ENCODE peak calls at places on chromosomes 5 and 9, in five cellular contexts. T is dorsolateral prefrontal cortex, F is right lobe of liver, K is substantia nigra, E is uterus. C is an unnamed sample.

GRCh38 chr5:120614512-120614911 is 150.4 kb downstream of the PRR16 start:
- DNase-seq in E (no peak), F (no peak), K (no peak), T (no peak), C (no peak)

GRCh38 chr9:33106372-33106771 is 29.9 kb upstream of the SMU1 start:
- DNase-seq in F (no peak), E (no peak), K (no peak), T (no peak), C (no peak)

GRCh38 chr9:97647996-97648395 is 14.4 kb downstream of the NCBP1 start:
- DNase-seq in F (no peak), T (no peak), E (no peak), K (no peak), C (no peak)

GRCh38 chr5:73312146-73312871 is 136.3 kb downstream of the FOXD1 start:
- DNase-seq in F (no peak), E (no peak), K (no peak), T (no peak), C (no peak)

GRCh38 chr9:112605518-112605917 is 112.4 kb downstream of the INIP start:
- DNase-seq in E (no peak), T (no peak), K (no peak), F (no peak), C (no peak)

GRCh38 chr9:16532681-16533450 is 337.6 kb downstream of the BNC2 start:
- DNase-seq in F (no peak), E (no peak), K (no peak), T (no peak), C (no peak)

GRCh38 chr9:37542895-37543294 is 33.3 kb downstream of the FBXO10 start:
- DNase-seq in E (no peak), T (no peak), F (no peak), K (no peak), C (no peak)

GRCh38 chr9:119961774-119962408 is 592.7 kb upstream of the BRINP1 start:
- DNase-seq in E (no peak), T (no peak), F (peak; percentile 62), K (peak; percentile 17), C (no peak)

GRCh38 chr9:83596899-83597504 is 25.9 kb upstream of the IDNK start:
- DNase-seq in K (peak; percentile 19), F (no peak), T (no peak), E (no peak), C (no peak)

GRCh38 chr5:16791036-16791705 is 144.9 kb downstream of the MYO10 start:
- DNase-seq in F (no peak), T (no peak), E (peak; percentile 29), K (peak; percentile 12), C (no peak)

GRCh38 chr5:134125195-134126015 is 10.9 kb downstream of the TCF7 start:
- DNase-seq in F (no peak), E (peak; percentile 49), K (peak; percentile 22), T (peak; percentile 37), C (no peak)

GRCh38 chr9:19424176-19424779 is 15.5 kb downstream of the ACER2 start:
- DNase-seq in K (no peak), E (no peak), F (no peak), T (no peak), C (no peak)

DNA sequence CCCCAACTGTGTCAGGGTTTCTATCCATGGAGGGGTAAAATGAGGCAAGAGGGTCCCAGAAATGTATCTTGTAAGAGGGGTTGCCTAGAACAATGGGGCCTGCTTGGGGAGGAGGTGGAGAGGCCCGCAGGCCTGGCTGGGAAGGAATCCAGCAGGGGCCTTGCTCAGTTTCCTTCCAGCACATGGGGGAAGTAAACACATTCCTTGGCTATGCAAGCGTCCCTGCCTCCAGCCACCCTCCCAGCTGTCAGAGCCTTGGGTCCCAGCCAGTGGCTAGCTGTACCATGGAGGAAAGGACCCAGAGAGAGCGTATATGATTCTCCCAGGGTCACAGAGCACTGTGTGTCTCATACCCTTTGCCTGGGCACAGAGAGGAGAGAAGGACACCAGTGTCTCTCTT is 71.1 kb upstream of the IL17B start:
- DNase-seq in E (peak; percentile 80), K (no peak), F (peak; percentile 68), T (no peak), C (no peak)
- H3K27ac ChIP-seq in E (peak overlapping the region; percentile 93), K (no peak overlapping the region), F (peak overlapping the region; percentile 60), T (no peak overlapping the region), C (peak overlapping the region; percentile 44)

GRCh38 chr5:83509535-83509934 is 38.0 kb downstream of the VCAN start:
- DNase-seq in K (no peak), F (no peak), E (peak; percentile 26), T (no peak), C (no peak)

GRCh38 chr5:83510199-83510730 is 38.7 kb downstream of the VCAN start:
- DNase-seq in K (no peak), F (no peak), T (no peak), E (no peak), C (no peak)

GRCh38 chr5:83513081-83513480 is 41.5 kb downstream of the VCAN start:
- DNase-seq in F (no peak), E (no peak), K (no peak), T (no peak), C (no peak)

GRCh38 chr5:83513491-83513890 is 41.9 kb downstream of the VCAN start:
- DNase-seq in F (no peak), E (no peak), K (no peak), T (no peak), C (no peak)

GRCh38 chr5:83512051-83512745 is 40.7 kb downstream of the VCAN start:
- DNase-seq in K (no peak), F (no peak), T (no peak), E (no peak), C (no peak)
- H3K27ac ChIP-seq in K (no peak overlapping the region), F (no peak overlapping the region), T (no peak overlapping the region), E (peak overlapping the region; percentile 45), C (no peak overlapping the region)

GRCh38 chr9:8826281-8826680 is 1026.7 kb upstream of the DMAC1 start:
- DNase-seq in F (no peak), T (no peak), K (no peak), E (no peak), C (no peak)
- H3K27ac ChIP-seq in F (no peak overlapping the region), T (no peak overlapping the region), K (no peak overlapping the region), E (no peak overlapping the region), C (no peak overlapping the region)

GRCh38 chr5:95781101-95781583 is 41.4 kb downstream of the GLRX start:
- DNase-seq in K (peak; percentile 67), F (peak; percentile 82), E (peak; percentile 85), T (peak; percentile 75), C (peak; percentile 46)
- H3K27ac ChIP-seq in K (peak overlapping the region; percentile 17), F (peak overlapping the region; percentile 64), E (peak overlapping the region; percentile 66), T (peak overlapping the region; percentile 58), C (peak overlapping the region; percentile 61)

GRCh38 chr5:66724336-66724735 is 128.1 kb downstream of the MAST4 start:
- DNase-seq in E (no peak), T (no peak), F (no peak), K (no peak), C (no peak)

GRCh38 chr5:66724740-66725139 is 128.5 kb downstream of the MAST4 start:
- DNase-seq in E (no peak), K (no peak), F (no peak), T (no peak), C (no peak)

GRCh38 chr5:66722653-66723052 is 126.5 kb downstream of the MAST4 start:
- DNase-seq in F (no peak), K (no peak), T (no peak), E (no peak), C (no peak)

DNA sequence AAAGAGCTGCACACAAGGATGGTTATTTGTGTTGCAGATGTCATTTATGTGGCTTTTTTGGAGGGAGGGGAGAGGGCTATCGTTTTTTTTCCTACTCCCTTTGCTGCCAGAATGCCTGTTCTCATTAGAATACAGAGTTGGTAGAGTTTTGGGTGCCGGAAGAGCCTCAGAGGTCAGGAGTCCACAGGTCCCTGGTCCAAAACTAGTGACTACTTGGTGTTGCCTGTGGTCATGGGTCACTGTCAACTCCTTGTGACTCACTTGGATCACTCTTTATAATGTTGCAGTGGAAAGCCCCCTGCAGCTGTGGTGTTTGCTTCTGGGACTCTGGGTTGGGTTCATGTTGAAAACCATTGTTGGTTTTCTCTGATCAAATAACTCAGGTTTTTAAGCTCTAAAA is 131.4 kb downstream of the MAST4 start:
- DNase-seq in T (no peak), E (no peak), F (no peak), K (no peak), C (no peak)
- H3K27ac ChIP-seq in T (no peak overlapping the region), E (no peak overlapping the region), F (no peak overlapping the region), K (no peak overlapping the region), C (no peak overlapping the region)

GRCh38 chr9:114386886-114387677 is 700 bp downstream of the AKNA start:
- DNase-seq in K (peak; percentile 30), E (peak; percentile 58), T (peak; percentile 54), F (peak; percentile 64), C (peak; percentile 76)

GRCh38 chr9:114387678-114388431 is at the start of gene AKNA:
- DNase-seq in F (peak; percentile 70), E (peak; percentile 80), T (peak; percentile 81), K (peak; percentile 56), C (peak; percentile 56)

GRCh38 chr9:114390952-114391351 is 3.2 kb upstream of the AKNA start:
- DNase-seq in E (no peak), K (no peak), T (no peak), F (no peak), C (no peak)

GRCh38 chr9:114388764-114389375 is 1.1 kb upstream of the AKNA start:
- DNase-seq in E (no peak), F (no peak), K (no peak), T (no peak), C (no peak)

GRCh38 chr9:114389612-114390368 is 2.0 kb upstream of the AKNA start:
- DNase-seq in E (no peak), F (no peak), T (no peak), K (no peak), C (no peak)
- H3K27ac ChIP-seq in E (peak overlapping the region; percentile 97), F (no peak overlapping the region), T (no peak overlapping the region), K (no peak overlapping the region), C (no peak overlapping the region)

DNA sequence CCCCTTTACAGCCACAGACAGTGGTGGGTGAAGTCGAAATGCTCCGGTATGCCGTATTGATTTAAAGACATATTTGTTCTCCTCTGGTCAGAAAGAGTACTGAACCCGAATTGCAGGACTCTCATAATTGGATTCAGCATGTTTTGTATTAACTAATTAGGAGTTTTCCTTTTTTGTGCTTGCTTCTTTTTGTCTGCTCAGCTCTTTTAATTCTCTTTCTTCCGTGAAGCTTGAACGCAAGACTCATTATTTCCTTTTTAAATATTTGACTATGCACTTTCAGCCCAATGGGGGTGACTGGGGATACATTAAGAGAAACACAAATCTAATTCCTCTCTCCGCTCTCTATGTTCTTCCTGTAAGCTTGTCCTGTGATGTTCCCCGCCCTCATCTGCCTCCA is 246.6 kb upstream of the IRX2 start:
- DNase-seq in E (no peak), T (no peak), F (no peak), K (no peak), C (no peak)
- H3K27ac ChIP-seq in E (no peak overlapping the region), T (no peak overlapping the region), F (no peak overlapping the region), K (no peak overlapping the region), C (no peak overlapping the region)

C was measured in caudate nucleus.